ENCODE peak calls at places on chromosomes 7 and 10, in four cellular contexts. J is GM12878, S is H1, A is K562. U is an unnamed sample.

GRCh38 chr10:6200588-6201510 is 1.9 kb upstream of the PFKFB3 start:
- DNase-seq in J (no peak), S (peak; percentile 62), A (peak; percentile 31), U (peak; percentile 46)

GRCh38 chr7:12826079-12826478 is 138.6 kb downstream of the ARL4A start:
- DNase-seq in J (no peak), S (no peak), A (no peak), U (no peak)

GRCh38 chr10:104122273-104123107 is 519 bp downstream of the SFR1 start:
- DNase-seq in J (no peak), S (no peak), A (no peak), U (no peak)

GRCh38 chr7:5533821-5534367 is 110.3 kb upstream of the TNRC18 start:
- DNase-seq in J (no peak), S (no peak), A (no peak), U (no peak)

GRCh38 chr10:24494777-24495176 is 228.9 kb downstream of the ARHGAP21 start:
- DNase-seq in J (no peak), S (no peak), A (no peak), U (no peak)

GRCh38 chr10:54496852-54497251 is 304.2 kb downstream of the PCDH15 start:
- DNase-seq in J (no peak), S (no peak), A (no peak), U (no peak)

GRCh38 chr10:18397886-18398285 is 253.5 kb downstream of the NSUN6 start:
- DNase-seq in J (no peak), S (no peak), A (no peak), U (no peak)

GRCh38 chr10:21488246-21488953 is 37.1 kb downstream of the SKIDA1 start:
- DNase-seq in J (no peak), S (no peak), A (no peak), U (no peak)

GRCh38 chr10:12974123-12974844 is 27.2 kb downstream of the CCDC3 start:
- DNase-seq in J (no peak), S (no peak), A (no peak), U (no peak)

GRCh38 chr7:94466516-94466915 is 43.1 kb upstream of the CASD1 start:
- DNase-seq in J (no peak), S (no peak), A (no peak), U (no peak)

GRCh38 chr10:61939575-61940301 is 38.2 kb downstream of the ARID5B start:
- DNase-seq in J (no peak), S (no peak), A (no peak), U (no peak)

GRCh38 chr10:51109821-51110533 is 35.7 kb downstream of the PRKG1 start:
- DNase-seq in J (no peak), S (no peak), A (no peak), U (no peak)

GRCh38 chr10:52965938-52966401 is 193.4 kb upstream of the MBL2 start:
- DNase-seq in J (peak; percentile 92), S (no peak), A (no peak), U (no peak)

GRCh38 chr7:32892521-32893224 is 1.1 kb upstream of the KBTBD2 start:
- DNase-seq in J (no peak), S (no peak), A (no peak), U (peak; percentile 51)

GRCh38 chr7:2807455-2807845 is 36.7 kb downstream of the GNA12 start:
- DNase-seq in J (no peak), S (no peak), A (no peak), U (no peak)

GRCh38 chr10:63554666-63555065 is 33.5 kb downstream of the REEP3 start:
- DNase-seq in J (peak; percentile 19), S (no peak), A (no peak), U (no peak)

GRCh38 chr10:73577788-73578187 is 13.4 kb downstream of the USP54 start:
- DNase-seq in J (no peak), S (no peak), A (no peak), U (no peak)

GRCh38 chr10:79140083-79140793 is 71.5 kb downstream of the ZMIZ1 start:
- DNase-seq in J (no peak), S (no peak), A (no peak), U (no peak)

GRCh38 chr10:22002531-22003110 is 909 bp downstream of the DNAJC1 start:
- DNase-seq in J (no peak), S (no peak), A (no peak), U (no peak)

GRCh38 chr7:64469673-64470072 is 93.2 kb downstream of the ZNF680 start:
- DNase-seq in J (no peak), S (no peak), A (no peak), U (no peak)

GRCh38 chr10:28426392-28427159 is 106.3 kb upstream of the WAC start:
- DNase-seq in J (no peak), S (no peak), A (no peak), U (no peak)

GRCh38 chr7:98202367-98203195 is 8.7 kb upstream of the BHLHA15 start:
- DNase-seq in J (peak; percentile 94), S (no peak), A (no peak), U (no peak)

GRCh38 chr7:4928445-4928844 is 30.5 kb downstream of the MMD2 start:
- DNase-seq in J (no peak), S (no peak), A (no peak), U (no peak)

GRCh38 chr10:130218936-130219335 is 82.7 kb downstream of the GLRX3 start:
- DNase-seq in J (no peak), S (no peak), A (no peak), U (no peak)

GRCh38 chr7:30503273-30504212 is 1.1 kb downstream of the GGCT start:
- DNase-seq in J (no peak), S (no peak), A (no peak), U (peak; percentile 33)

GRCh38 chr7:85750454-85750949 is 563.6 kb upstream of the SEMA3D start:
- DNase-seq in J (no peak), S (no peak), A (no peak), U (peak; percentile 49)

GRCh38 chr7:50627824-50628361 is 62.7 kb upstream of the DDC start:
- DNase-seq in J (no peak), S (no peak), A (no peak), U (peak; percentile 61)

GRCh38 chr10:10626734-10627133 is 390.9 kb upstream of the CELF2 start:
- DNase-seq in J (no peak), S (no peak), A (no peak), U (no peak)

GRCh38 chr7:35839860-35840854 is 39.3 kb downstream of the SEPTIN7 start:
- DNase-seq in J (no peak), S (no peak), A (no peak), U (no peak)

GRCh38 chr7:136489808-136490207 is 378.6 kb upstream of the CHRM2 start:
- DNase-seq in J (no peak), S (no peak), A (no peak), U (no peak)

GRCh38 chr10:19945275-19945674 is 129.0 kb downstream of the PLXDC2 start:
- DNase-seq in J (no peak), S (no peak), A (no peak), U (no peak)

GRCh38 chr7:23299770-23300300 is 696 bp downstream of the MALSU1 start:
- DNase-seq in J (no peak), S (no peak), A (no peak), U (peak; percentile 56)

GRCh38 chr7:244981-245380 is 45.0 kb upstream of the FOXL3 start:
- DNase-seq in J (no peak), S (no peak), A (no peak), U (no peak)

GRCh38 chr10:122112625-122113160 is 123.7 kb downstream of the TACC2 start:
- DNase-seq in J (no peak), S (peak; percentile 80), A (peak; percentile 28), U (peak; percentile 93)

GRCh38 chr7:96052860-96053452 is 268.9 kb downstream of the SLC25A13 start:
- DNase-seq in J (no peak), S (no peak), A (no peak), U (peak; percentile 59)

GRCh38 chr7:104900525-104900924 is 113.5 kb upstream of the KMT2E start:
- DNase-seq in J (no peak), S (no peak), A (peak; percentile 3), U (no peak)

GRCh38 chr7:91187061-91187460 is 77.2 kb upstream of the FZD1 start:
- DNase-seq in J (no peak), S (no peak), A (no peak), U (no peak)

GRCh38 chr7:91185771-91186170 is 78.5 kb upstream of the FZD1 start:
- DNase-seq in J (no peak), S (no peak), A (no peak), U (no peak)

GRCh38 chr7:91181949-91182348 is 82.3 kb upstream of the FZD1 start:
- DNase-seq in J (no peak), S (no peak), A (no peak), U (no peak)

GRCh38 chr7:91182819-91183405 is 81.3 kb upstream of the FZD1 start:
- DNase-seq in J (no peak), S (no peak), A (no peak), U (no peak)

GRCh38 chr7:91183408-91183807 is 80.8 kb upstream of the FZD1 start:
- DNase-seq in J (no peak), S (no peak), A (no peak), U (no peak)
- TF ChIP-seq NRF1 in J (no peak), S (no peak), A (no peak), U (no peak)

GRCh38 chr10:44034946-44035345 is 350.0 kb downstream of the CXCL12 start:
- DNase-seq in J (no peak), S (no peak), A (no peak), U (no peak)

GRCh38 chr10:44032216-44032615 is 352.7 kb downstream of the CXCL12 start:
- DNase-seq in J (no peak), S (no peak), A (no peak), U (no peak)

GRCh38 chr10:44035474-44036197 is 349.3 kb downstream of the CXCL12 start:
- DNase-seq in J (peak; percentile 57), S (peak; percentile 23), A (no peak), U (no peak)

GRCh38 chr10:44030681-44031080 is 354.2 kb downstream of the CXCL12 start:
- DNase-seq in J (no peak), S (no peak), A (no peak), U (no peak)

DNA sequence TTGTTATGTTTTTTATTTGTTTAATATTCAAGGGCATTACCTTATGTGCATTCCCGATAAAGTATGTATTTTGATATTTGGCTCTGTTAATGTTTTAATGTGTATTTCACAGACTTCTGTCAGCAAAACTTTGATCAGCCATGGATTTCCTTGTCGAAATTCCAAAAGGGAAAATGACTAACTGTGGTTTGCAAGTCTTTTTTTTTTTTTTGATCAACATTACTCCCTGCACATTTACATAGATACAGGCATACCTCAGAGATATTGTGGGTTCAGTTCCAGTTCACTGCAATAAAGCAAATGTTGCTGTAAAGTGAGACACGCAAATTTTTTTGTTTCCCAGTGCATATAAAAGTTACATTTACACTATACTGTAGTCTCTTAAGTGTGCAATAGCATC is 351.9 kb downstream of the CXCL12 start:
- DNase-seq in J (no peak), S (no peak), A (no peak), U (no peak)
- TF ChIP-seq NRF1 in J (no peak), S (no peak), A (no peak), U (no peak)

DNA sequence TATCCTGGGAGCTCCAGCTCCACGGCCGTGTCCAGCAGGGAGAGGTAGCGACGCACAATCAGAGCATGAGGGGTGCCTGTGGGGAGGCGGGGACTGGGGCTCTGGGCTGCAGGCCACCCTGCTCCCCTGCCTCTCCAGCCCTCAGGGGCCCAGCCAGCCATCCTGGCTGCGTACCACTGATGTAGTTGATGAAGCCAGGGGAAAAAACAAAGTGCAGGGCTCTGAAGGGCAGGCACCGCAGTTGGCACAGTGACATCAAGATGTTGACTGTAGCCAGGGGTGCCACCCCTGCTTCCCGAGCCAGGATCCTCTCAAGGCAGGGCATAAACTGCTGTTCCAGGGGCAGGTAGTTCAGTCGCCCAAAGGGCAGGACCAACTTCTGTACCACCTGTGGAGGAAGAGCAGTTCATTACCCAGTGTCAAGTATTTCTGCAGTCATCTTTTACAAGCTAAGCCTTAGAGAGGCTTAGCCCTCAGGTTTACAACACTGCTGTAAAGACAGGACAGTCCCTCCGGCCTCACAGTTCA is 2.8 kb downstream of the FASTK start:
- DNase-seq in J (no peak), S (no peak), A (no peak), U (no peak)
- TF ChIP-seq NRF1 in J (no peak), S (no peak), A (no peak), U (no peak)

GRCh38 chr10:541750-542371 is 147.6 kb downstream of the DIP2C start:
- DNase-seq in J (no peak), S (no peak), A (no peak), U (no peak)
- TF ChIP-seq NRF1 in J (no peak), S (no peak), A (no peak), U (no peak)